ENCODE peak calls at places on chromosomes 3 and 15, in four cellular contexts. Q, H, F and V are unnamed samples.
A peak's percentile ranks its signal among the peaks of the same experiment; 100 is the strongest.

GRCh38 chr3:18853269-18853668 is 295.0 kb upstream of the KCNH8 start:
- DNase-seq in H (no peak), Q (no peak), F (no peak), V (no peak)

GRCh38 chr3:150232992-150233451 is 175.1 kb upstream of the TSC22D2 start:
- DNase-seq in F (peak; percentile 35), Q (no peak), H (no peak), V (peak; percentile 94)

GRCh38 chr3:127037423-127037841 is 54.5 kb downstream of the PLXNA1 start:
- DNase-seq in F (no peak), Q (peak; percentile 26), H (no peak), V (no peak)

GRCh38 chr3:59422312-59422711 is 372.5 kb upstream of the CFAP20DC start:
- DNase-seq in H (no peak), Q (peak; percentile 25), F (peak; percentile 94), V (peak; percentile 83)

GRCh38 chr15:77840962-77841361 is 208.2 kb upstream of the LINGO1 start:
- DNase-seq in H (no peak), F (peak; percentile 80), Q (peak; percentile 81), V (peak; percentile 74)

GRCh38 chr3:150588027-150588830 is 14.9 kb upstream of the SELENOT start:
- DNase-seq in H (no peak), Q (no peak), F (no peak), V (no peak)

GRCh38 chr3:35785540-35785939 is 146.2 kb downstream of the ARPP21 start:
- DNase-seq in Q (no peak), F (no peak), H (no peak), V (no peak)

GRCh38 chr15:33956397-33956796 is 11.9 kb upstream of the CHRM5 start:
- DNase-seq in Q (no peak), H (no peak), F (peak; percentile 11), V (no peak)

GRCh38 chr3:24138876-24139256 is 193.8 kb downstream of the NR1D2 start:
- DNase-seq in F (no peak), H (no peak), Q (no peak), V (no peak)

GRCh38 chr3:127064391-127065137 is 81.6 kb downstream of the PLXNA1 start:
- DNase-seq in H (no peak), Q (peak; percentile 66), F (peak; percentile 54), V (peak; percentile 57)

GRCh38 chr3:158368271-158368670 is 202.7 kb upstream of the MLF1 start:
- DNase-seq in F (no peak), Q (no peak), H (no peak), V (no peak)

GRCh38 chr15:76337047-76337738 is 620 bp downstream of the ISL2 start:
- DNase-seq in Q (peak; percentile 45), H (no peak), F (peak; percentile 55), V (no peak)

GRCh38 chr3:174159629-174160028 is 699.5 kb upstream of the NAALADL2 start:
- DNase-seq in F (no peak), H (no peak), Q (no peak), V (no peak)

GRCh38 chr3:63588897-63589296 is 63.6 kb upstream of the SNTN start:
- DNase-seq in H (no peak), Q (no peak), F (no peak), V (peak; percentile 44)

GRCh38 chr3:125054436-125055164 is 1.2 kb downstream of the HEG1 start:
- DNase-seq in H (no peak), Q (peak; percentile 78), F (peak; percentile 68), V (peak; percentile 84)

GRCh38 chr3:17632401-17633100 is 109.9 kb downstream of the TBC1D5 start:
- DNase-seq in H (no peak), Q (peak; percentile 80), F (peak; percentile 83), V (peak; percentile 81)

GRCh38 chr15:51089699-51090098 is 5.0 kb downstream of the TNFAIP8L3 start:
- DNase-seq in H (no peak), Q (no peak), F (peak; percentile 22), V (peak; percentile 23)

GRCh38 chr15:39400821-39401550 is 179.9 kb upstream of the THBS1 start:
- DNase-seq in H (no peak), F (peak; percentile 74), Q (no peak), V (peak; percentile 17)

GRCh38 chr3:114111060-114111790 is 54.7 kb downstream of the QTRT2 start:
- DNase-seq in H (no peak), Q (no peak), F (no peak), V (no peak)

GRCh38 chr3:124924741-124925140 is 9.8 kb downstream of the MUC13 start:
- DNase-seq in H (no peak), F (peak; percentile 62), Q (no peak), V (no peak)

GRCh38 chr15:48992545-48992944 is 28.8 kb upstream of the SHC4 start:
- DNase-seq in F (no peak), Q (no peak), H (no peak), V (no peak)

GRCh38 chr3:130906374-130906995 is 12.6 kb downstream of the ATP2C1 start:
- DNase-seq in Q (no peak), H (no peak), F (peak; percentile 48), V (peak; percentile 87)

GRCh38 chr3:32238816-32239637 is 547 bp downstream of the CMTM8 start:
- DNase-seq in H (no peak), F (peak; percentile 10), Q (peak; percentile 16), V (peak; percentile 23)

GRCh38 chr3:99678023-99678422 is 39.6 kb downstream of the COL8A1 start:
- DNase-seq in Q (no peak), H (no peak), F (peak; percentile 95), V (peak; percentile 54)

GRCh38 chr3:139935071-139935865 is at the start of gene CLSTN2:
- DNase-seq in H (no peak), F (no peak), Q (peak; percentile 20), V (no peak)

GRCh38 chr3:60319179-60319858 is 931.9 kb downstream of the FHIT start:
- DNase-seq in F (no peak), H (no peak), Q (no peak), V (no peak)

GRCh38 chr3:127458698-127459097 is 131.8 kb downstream of the TPRA1 start:
- DNase-seq in H (no peak), Q (no peak), F (no peak), V (no peak)

GRCh38 chr15:70493787-70494514 is 269.4 kb downstream of the UACA start:
- DNase-seq in Q (peak; percentile 56), F (peak; percentile 30), H (no peak), V (no peak)

GRCh38 chr3:11335056-11335608 is 62.9 kb downstream of the ATG7 start:
- DNase-seq in F (peak; percentile 81), H (no peak), Q (peak; percentile 79), V (peak; percentile 79)

GRCh38 chr3:146817705-146818104 is 212.6 kb upstream of the PLSCR5 start:
- DNase-seq in F (peak; percentile 16), H (no peak), Q (peak; percentile 47), V (peak; percentile 39)

GRCh38 chr3:188760408-188760807 is 411.4 kb upstream of the TPRG1 start:
- DNase-seq in H (no peak), Q (peak; percentile 10), F (peak; percentile 72), V (peak; percentile 37)

GRCh38 chr15:69881760-69882159 is 216.0 kb downstream of the TLE3 start:
- DNase-seq in F (no peak), Q (no peak), H (no peak), V (no peak)